ENCODE peak calls at places on chromosomes 11 and 22, in six cellular contexts. B is T-helper 2 cell; W is activated CD8-positive, alpha-beta T cell treated with anti-CD3 and anti-CD28 coated beads, Interleukin-2, amount 10 ng/mL, durations not matched to agents 7 days and 5 days; L is neural crest cell; T is stomach; H is germinal center. V is an unnamed sample.

GRCh38 chr11:68471360-68472340 is 11.1 kb downstream of the PPP6R3 start:
- DNase-seq in B (peak), W (peak), L (no peak), T (no peak), H (no peak), V (no peak)

GRCh38 chr22:43467571-43467970 is 55.8 kb downstream of the MPPED1 start:
- DNase-seq in B (no peak), W (no peak), L (no peak), T (no peak), H (no peak), V (no peak)

GRCh38 chr11:5394091-5394490 is 10.5 kb downstream of the OR51M1 start:
- DNase-seq in B (no peak), W (no peak), L (no peak), T (no peak), H (no peak), V (no peak)

GRCh38 chr22:42887523-42888507 is 30.7 kb upstream of the ARFGAP3 start:
- DNase-seq in B (no peak), W (no peak), L (no peak), T (peak), H (no peak), V (no peak)

GRCh38 chr22:30328466-30329049 is 1.8 kb upstream of the TBC1D10A start:
- DNase-seq in B (no peak), W (no peak), L (no peak), T (no peak), H (no peak), V (no peak)

GRCh38 chr22:39491696-39492095 is 10.4 kb upstream of the MIEF1 start:
- DNase-seq in B (no peak), W (no peak), L (no peak), T (no peak), H (no peak), V (no peak)

GRCh38 chr11:128302425-128303186 is 284.8 kb downstream of the ETS1 start:
- DNase-seq in B (peak), W (peak), L (no peak), T (no peak), H (peak), V (no peak)

GRCh38 chr11:74011360-74012071 is 2.6 kb upstream of the UCP3 start:
- DNase-seq in B (no peak), W (no peak), L (no peak), T (no peak), H (no peak), V (no peak)

GRCh38 chr22:47784367-47784983 is 1022.0 kb downstream of the TBC1D22A start:
- DNase-seq in B (no peak), W (no peak), L (no peak), T (no peak), H (no peak), V (no peak)

GRCh38 chr11:20626279-20626678 is 26.9 kb downstream of the SLC6A5 start:
- DNase-seq in B (no peak), W (no peak), L (no peak), T (no peak), H (no peak), V (no peak)

GRCh38 chr11:57791321-57792059 is 29.9 kb downstream of the CTNND1 start:
- DNase-seq in B (no peak), W (peak), L (no peak), T (no peak), H (no peak), V (no peak)

GRCh38 chr11:72091292-72091691 is 10.6 kb downstream of the LRRC51 start:
- DNase-seq in B (peak), W (peak), L (peak), T (peak), H (peak), V (no peak)

GRCh38 chr11:16861867-16862266 is 123.4 kb downstream of the C11orf58 start:
- DNase-seq in B (no peak), W (no peak), L (no peak), T (no peak), H (no peak), V (no peak)

GRCh38 chr22:31646186-31647019 is 15.6 kb downstream of the PISD start:
- DNase-seq in B (no peak), W (no peak), L (no peak), T (no peak), H (no peak), V (no peak)

GRCh38 chr11:29641201-29641600 is 375.6 kb downstream of the KCNA4 start:
- DNase-seq in B (no peak), W (no peak), L (no peak), T (no peak), H (no peak), V (no peak)

GRCh38 chr11:1763336-1763795 is 361 bp downstream of the CTSD start:
- DNase-seq in B (no peak), W (no peak), L (no peak), T (no peak), H (peak), V (no peak)